ENCODE peak calls at places on chromosomes 1 and 21, in four cellular contexts. X, C, H and N are unnamed samples.
A peak's percentile ranks its signal among the peaks of the same experiment; 100 is the strongest.

GRCh38 chr1:7425229-7425628 is 345.9 kb upstream of the VAMP3 start:
- DNase-seq in X (no peak), H (no peak), C (no peak), N (no peak)

GRCh38 chr1:189654906-189655305 is 822.8 kb downstream of the BRINP3 start:
- DNase-seq in H (no peak), C (peak; percentile 71), X (no peak), N (no peak)

GRCh38 chr1:13930151-13930550 is 230.2 kb downstream of the PRDM2 start:
- DNase-seq in H (no peak), C (no peak), X (peak; percentile 19), N (peak; percentile 47)

GRCh38 chr1:212957546-212957945 is 7.2 kb downstream of the VASH2 start:
- DNase-seq in X (no peak), C (no peak), H (no peak), N (no peak)

GRCh38 chr1:156772222-156772621 is 4.9 kb downstream of the PRCC start:
- DNase-seq in H (no peak), X (no peak), C (no peak), N (no peak)

GRCh38 chr21:32604484-32604883 is 7.7 kb downstream of the CFAP298 start:
- DNase-seq in X (no peak), C (no peak), H (no peak), N (no peak)

GRCh38 chr1:162388615-162389014 is 7.1 kb downstream of the C1orf226 start:
- DNase-seq in H (no peak), C (no peak), X (no peak), N (no peak)

GRCh38 chr1:18151436-18151835 is 43.8 kb downstream of the IGSF21 start:
- DNase-seq in H (no peak), X (no peak), C (no peak), N (no peak)

GRCh38 chr1:3787347-3787710 is 9.0 kb downstream of the LRRC47 start:
- DNase-seq in H (no peak), X (peak; percentile 26), C (no peak), N (no peak)

GRCh38 chr1:212287261-212287895 is 2.2 kb downstream of the PPP2R5A start:
- DNase-seq in C (no peak), X (no peak), H (no peak), N (no peak)

GRCh38 chr1:157197906-157198435 is 59.8 kb upstream of the ETV3 start:
- DNase-seq in X (no peak), C (no peak), H (no peak), N (no peak)

GRCh38 chr1:66296370-66296769 is 237.6 kb upstream of the SGIP1 start:
- DNase-seq in H (no peak), X (no peak), C (no peak), N (no peak)

GRCh38 chr21:17775431-17776126 is 43.6 kb downstream of the C21orf91 start:
- DNase-seq in C (no peak), H (no peak), X (peak; percentile 44), N (no peak)

GRCh38 chr1:156676820-156677615 is at the start of gene NES:
- DNase-seq in X (no peak), C (no peak), H (no peak), N (no peak)

GRCh38 chr1:32494196-32494595 is 29.3 kb downstream of the ZBTB8B start:
- DNase-seq in H (no peak), X (no peak), C (peak; percentile 67), N (no peak)

GRCh38 chr1:67262735-67263134 is 44.9 kb upstream of the IL12RB2 start:
- DNase-seq in H (no peak), C (no peak), X (no peak), N (no peak)

GRCh38 chr1:115430717-115431116 is 92.7 kb upstream of the NGF start:
- DNase-seq in X (no peak), C (peak; percentile 98), H (no peak), N (no peak)

GRCh38 chr1:224736619-224737352 is 120.7 kb downstream of the CNIH3 start:
- DNase-seq in H (no peak), C (no peak), X (no peak), N (no peak)

GRCh38 chr1:223195281-223195680 is 52.2 kb upstream of the TLR5 start:
- DNase-seq in X (no peak), C (no peak), H (no peak), N (no peak)

GRCh38 chr1:156641761-156642264 is at the start of gene BCAN:
- DNase-seq in X (peak; percentile 25), H (no peak), C (no peak), N (no peak)

GRCh38 chr1:10283318-10283984 is 73.1 kb downstream of the KIF1B start:
- DNase-seq in H (no peak), X (peak; percentile 11), C (no peak), N (no peak)

GRCh38 chr1:4614371-4615137 is 39.9 kb upstream of the AJAP1 start:
- DNase-seq in C (no peak), X (no peak), H (no peak), N (no peak)

GRCh38 chr1:193542668-193543067 is 356.3 kb upstream of the B3GALT2 start:
- DNase-seq in X (no peak), C (peak; percentile 7), H (no peak), N (no peak)

GRCh38 chr1:46173361-46173856 is 1.5 kb upstream of the TSPAN1 start:
- DNase-seq in X (no peak), C (no peak), H (no peak), N (no peak)

GRCh38 chr1:241518447-241519307 is 878 bp downstream of the FH start:
- DNase-seq in X (peak; percentile 34), H (no peak), C (peak; percentile 70), N (no peak)